ENCODE peak calls at places on chromosomes 13 and 19, in eight cellular contexts. X is ACHN, P is neural crest cell, D is C1 segment of cervical spinal cord, K is amygdala, V is GM23338, O is Peyer's patch, I is OCI-M1. L is an unnamed sample.
A peak's percentile ranks its signal among the peaks of the same experiment; 100 is the strongest.

GRCh38 chr13:112888238-112889111 is 80.5 kb upstream of the MCF2L start:
- DNase-seq in X (no peak), P (no peak), D (no peak), K (no peak), V (no peak), O (no peak), I (no peak), L (no peak)

GRCh38 chr13:98026457-98026857 is 73.0 kb downstream of the IPO5 start:
- DNase-seq in X (no peak), P (peak; percentile 26), D (no peak), K (no peak), V (peak; percentile 46), O (no peak), I (no peak), L (no peak)

GRCh38 chr19:29578349-29578748 is 27.7 kb upstream of the POP4 start:
- DNase-seq in X (no peak), P (no peak), D (no peak), K (no peak), V (no peak), O (no peak), I (no peak), L (no peak)

GRCh38 chr19:11361037-11361770 is 6.0 kb downstream of the PLPPR2 start:
- DNase-seq in X (no peak), P (peak; percentile 85), D (no peak), K (no peak), V (peak; percentile 99), O (peak; percentile 89), I (peak; percentile 70), L (no peak)

GRCh38 chr19:56312787-56313343 is 1.8 kb downstream of the ZSCAN5A start:
- DNase-seq in X (no peak), P (no peak), D (no peak), K (no peak), V (no peak), O (no peak), I (no peak), L (no peak)

GRCh38 chr19:5632657-5633056 is 9.8 kb downstream of the SAFB start:
- DNase-seq in X (no peak), P (no peak), D (no peak), K (no peak), V (no peak), O (peak; percentile 44), I (no peak), L (no peak)

GRCh38 chr13:90800082-90800746 is 547.3 kb upstream of the MIR17HG start:
- DNase-seq in X (no peak), P (no peak), D (peak; percentile 62), K (peak; percentile 5), V (no peak), O (peak; percentile 55), I (peak; percentile 91), L (no peak)

GRCh38 chr19:30602661-30603322 is 230.6 kb downstream of the ZNF536 start:
- DNase-seq in X (no peak), P (no peak), D (no peak), K (no peak), V (no peak), O (no peak), I (no peak), L (no peak)

GRCh38 chr19:1243768-1244692 is 2.5 kb downstream of the ATP5F1D start:
- DNase-seq in X (peak; percentile 79), P (peak; percentile 84), D (peak; percentile 87), K (peak; percentile 80), V (peak; percentile 88), O (peak; percentile 94), I (peak; percentile 73), L (peak; percentile 65)

GRCh38 chr19:31300406-31300805 is 48.8 kb downstream of the TSHZ3 start:
- DNase-seq in X (no peak), P (no peak), D (no peak), K (no peak), V (no peak), O (no peak), I (no peak), L (no peak)

GRCh38 chr19:33177417-33177976 is 16.6 kb upstream of the LRP3 start:
- DNase-seq in X (peak; percentile 54), P (peak; percentile 62), D (no peak), K (no peak), V (peak; percentile 61), O (no peak), I (no peak), L (peak; percentile 37)

GRCh38 chr19:51660975-51661600 is 14.5 kb upstream of the SIGLEC14 start:
- DNase-seq in X (peak; percentile 62), P (peak; percentile 88), D (peak; percentile 70), K (peak; percentile 76), V (peak; percentile 95), O (peak; percentile 82), I (peak; percentile 93), L (peak; percentile 54)

GRCh38 chr13:113468461-113469147 is 15.3 kb upstream of the ADPRHL1 start:
- DNase-seq in X (no peak), P (peak; percentile 30), D (no peak), K (no peak), V (no peak), O (no peak), I (no peak), L (no peak)

GRCh38 chr19:2455481-2456300 is 1.1 kb downstream of the LMNB2 start:
- DNase-seq in X (peak; percentile 17), P (no peak), D (no peak), K (no peak), V (no peak), O (peak; percentile 63), I (peak; percentile 4), L (no peak)

GRCh38 chr13:50722437-50723125 is 120.9 kb downstream of the DLEU7 start:
- DNase-seq in X (no peak), P (no peak), D (no peak), K (no peak), V (no peak), O (no peak), I (no peak), L (no peak)

GRCh38 chr13:43786766-43787517 is at the start of gene ENOX1:
- DNase-seq in X (peak; percentile 30), P (peak; percentile 56), D (peak; percentile 89), K (peak; percentile 82), V (peak; percentile 77), O (peak; percentile 47), I (no peak), L (peak; percentile 44)

GRCh38 chr19:49896863-49897621 is at the start of gene IL4I1:
- DNase-seq in X (peak; percentile 84), P (no peak), D (peak; percentile 33), K (no peak), V (no peak), O (peak; percentile 78), I (peak; percentile 63), L (no peak)

GRCh38 chr19:41796362-41796761 is at the start of gene CEACAM3:
- DNase-seq in X (no peak), P (no peak), D (no peak), K (no peak), V (no peak), O (no peak), I (no peak), L (no peak)

GRCh38 chr19:38596057-38596981 is 21.4 kb downstream of the MAP4K1 start:
- DNase-seq in X (peak; percentile 51), P (peak; percentile 65), D (no peak), K (peak; percentile 6), V (peak; percentile 98), O (peak; percentile 57), I (no peak), L (peak; percentile 11)

GRCh38 chr13:75405976-75406703 is 75.8 kb downstream of the TBC1D4 start:
- DNase-seq in X (no peak), P (no peak), D (no peak), K (no peak), V (no peak), O (no peak), I (no peak), L (no peak)

GRCh38 chr19:34141036-34141435 is 31.3 kb upstream of the LSM14A start:
- DNase-seq in X (no peak), P (no peak), D (no peak), K (no peak), V (no peak), O (no peak), I (no peak), L (no peak)

GRCh38 chr13:88507909-88508308 is 836.7 kb downstream of the SLITRK5 start:
- DNase-seq in X (no peak), P (no peak), D (no peak), K (no peak), V (no peak), O (no peak), I (no peak), L (no peak)

GRCh38 chr13:48412881-48413351 is at the start of gene LPAR6:
- DNase-seq in X (peak; percentile 60), P (no peak), D (no peak), K (no peak), V (peak; percentile 35), O (no peak), I (peak; percentile 59), L (no peak)

GRCh38 chr19:36182612-36183454 is 30.6 kb upstream of the COX7A1 start:
- DNase-seq in X (no peak), P (no peak), D (no peak), K (no peak), V (peak; percentile 84), O (no peak), I (no peak), L (peak; percentile 58)

GRCh38 chr19:23527797-23528196 is 132.5 kb upstream of the ZNF91 start:
- DNase-seq in X (no peak), P (no peak), D (no peak), K (no peak), V (peak; percentile 4), O (no peak), I (peak; percentile 47), L (no peak)

GRCh38 chr19:29122185-29122584 is 90.8 kb downstream of the UQCRFS1 start:
- DNase-seq in X (no peak), P (no peak), D (no peak), K (no peak), V (no peak), O (no peak), I (no peak), L (no peak)

GRCh38 chr13:73190477-73190876 is 131.7 kb downstream of the KLF5 start:
- DNase-seq in X (peak; percentile 2), P (no peak), D (peak; percentile 0), K (no peak), V (no peak), O (no peak), I (peak; percentile 59), L (no peak)

GRCh38 chr19:5466814-5467291 is 11.6 kb downstream of the ZNRF4 start:
- DNase-seq in X (no peak), P (no peak), D (no peak), K (no peak), V (no peak), O (no peak), I (no peak), L (no peak)

GRCh38 chr19:839146-839872 is 1.5 kb upstream of the PRTN3 start:
- DNase-seq in X (no peak), P (no peak), D (no peak), K (no peak), V (no peak), O (no peak), I (no peak), L (no peak)

GRCh38 chr19:48308695-48309586 is 16.4 kb upstream of the EMP3 start:
- DNase-seq in X (no peak), P (no peak), D (no peak), K (peak; percentile 34), V (peak; percentile 61), O (no peak), I (peak; percentile 55), L (no peak)

GRCh38 chr19:41670755-41671154 is 17.3 kb downstream of the CEACAM7 start:
- DNase-seq in X (no peak), P (no peak), D (no peak), K (no peak), V (no peak), O (no peak), I (no peak), L (no peak)

GRCh38 chr19:55266404-55266803 is 7.6 kb upstream of the PPP6R1 start:
- DNase-seq in X (no peak), P (no peak), D (no peak), K (no peak), V (no peak), O (no peak), I (no peak), L (no peak)

GRCh38 chr19:18072335-18072734 is 14.4 kb downstream of the IL12RB1 start:
- DNase-seq in X (no peak), P (no peak), D (no peak), K (no peak), V (no peak), O (no peak), I (no peak), L (no peak)

GRCh38 chr19:5935473-5936307 is 21.6 kb downstream of the CAPS start:
- DNase-seq in X (no peak), P (no peak), D (no peak), K (no peak), V (no peak), O (no peak), I (no peak), L (no peak)